ENCODE peak calls at places on chromosomes 16 and 17, in four cellular contexts. N is progenitor cell of endocrine pancreas, M is T-cell, C is heart right ventricle. R is an unnamed sample.

GRCh38 chr16:55540221-55540620 is 26.3 kb upstream of the CAPNS2 start:
- DNase-seq in N (no peak), M (no peak), C (no peak), R (no peak)

GRCh38 chr16:11634307-11634706 is 33.9 kb upstream of the SNN start:
- DNase-seq in N (no peak), M (no peak), C (no peak), R (no peak)

GRCh38 chr17:49227436-49228261 is 2.9 kb downstream of the PHOSPHO1 start:
- DNase-seq in N (peak; percentile 49), M (peak; percentile 55), C (peak; percentile 74), R (peak; percentile 96)

GRCh38 chr16:1152651-1153259 is at the start of gene CACNA1H:
- DNase-seq in N (peak; percentile 58), M (peak; percentile 49), C (peak; percentile 51), R (peak; percentile 57)

GRCh38 chr17:80892019-80892855 is 99.4 kb upstream of the CHMP6 start:
- DNase-seq in N (no peak), M (peak; percentile 74), C (peak; percentile 70), R (no peak)

GRCh38 chr17:29617481-29618271 is 5.0 kb downstream of the CORO6 start:
- DNase-seq in N (no peak), M (peak; percentile 79), C (peak; percentile 82), R (peak; percentile 91)

GRCh38 chr17:33015716-33016346 is 24.2 kb downstream of the SPACA3 start:
- DNase-seq in N (no peak), M (no peak), C (no peak), R (no peak)

GRCh38 chr16:73154063-73154870 is 106.3 kb upstream of the ZFHX3 start:
- DNase-seq in N (no peak), M (no peak), C (peak; percentile 25), R (no peak)

GRCh38 chr17:17021194-17021863 is 20.9 kb upstream of the MPRIP start:
- DNase-seq in N (no peak), M (no peak), C (peak; percentile 57), R (no peak)

GRCh38 chr16:6643083-6643686 is 689.5 kb upstream of the RBFOX1 start:
- DNase-seq in N (peak; percentile 44), M (no peak), C (no peak), R (no peak)

GRCh38 chr16:53840472-53840871 is 136.5 kb downstream of the FTO start:
- DNase-seq in N (no peak), M (no peak), C (no peak), R (no peak)